ENCODE peak calls at places on chromosomes 5 and 9, in seven cellular contexts. One of them, this sample, is unnamed.

GRCh38 chr5:109352475-109352874 is 57.3 kb downstream of the PJA2 start:
- DNase-seq in esophagus muscularis mucosa: no peak
- DNase-seq in Karpas-422: no peak
- DNase-seq in AG04450: no peak
- DNase-seq in psoas muscle: no peak
- DNase-seq in mammary epithelial cell: no peak
- DNase-seq in SJSA1: no peak
- DNase-seq in this sample: no peak

GRCh38 chr5:60487466-60487865 is 212.5 kb downstream of the DEPDC1B start:
- DNase-seq in esophagus muscularis mucosa: no peak
- DNase-seq in Karpas-422: no peak
- DNase-seq in AG04450: no peak
- DNase-seq in psoas muscle: no peak
- DNase-seq in mammary epithelial cell: peak
- DNase-seq in SJSA1: no peak
- DNase-seq in this sample: no peak

GRCh38 chr9:9556865-9557803 is 1055.7 kb downstream of the PTPRD start:
- DNase-seq in esophagus muscularis mucosa: no peak
- DNase-seq in Karpas-422: no peak
- DNase-seq in AG04450: no peak
- DNase-seq in psoas muscle: no peak
- DNase-seq in mammary epithelial cell: no peak
- DNase-seq in SJSA1: no peak
- DNase-seq in this sample: no peak

GRCh38 chr5:43039468-43040286 is 442 bp downstream of the ANXA2R start:
- DNase-seq in esophagus muscularis mucosa: no peak
- DNase-seq in Karpas-422: peak
- DNase-seq in AG04450: no peak
- DNase-seq in psoas muscle: peak
- DNase-seq in mammary epithelial cell: no peak
- DNase-seq in SJSA1: peak
- DNase-seq in this sample: no peak

GRCh38 chr9:114616684-114617520 is 5.8 kb downstream of the TMEM268 start:
- DNase-seq in esophagus muscularis mucosa: no peak
- DNase-seq in Karpas-422: peak
- DNase-seq in AG04450: no peak
- DNase-seq in psoas muscle: peak
- DNase-seq in mammary epithelial cell: no peak
- DNase-seq in SJSA1: no peak
- DNase-seq in this sample: no peak

GRCh38 chr5:116445311-116445710 is 129.3 kb downstream of the SEMA6A start:
- DNase-seq in esophagus muscularis mucosa: no peak
- DNase-seq in Karpas-422: no peak
- DNase-seq in AG04450: no peak
- DNase-seq in psoas muscle: no peak
- DNase-seq in mammary epithelial cell: no peak
- DNase-seq in SJSA1: no peak
- DNase-seq in this sample: no peak

GRCh38 chr5:132883261-132883834 is 9.9 kb downstream of the LEAP2 start:
- DNase-seq in esophagus muscularis mucosa: no peak
- DNase-seq in Karpas-422: peak
- DNase-seq in AG04450: peak
- DNase-seq in psoas muscle: no peak
- DNase-seq in mammary epithelial cell: peak
- DNase-seq in SJSA1: peak
- DNase-seq in this sample: no peak

GRCh38 chr5:14038341-14038959 is 94.0 kb upstream of the DNAH5 start:
- DNase-seq in esophagus muscularis mucosa: peak
- DNase-seq in Karpas-422: no peak
- DNase-seq in AG04450: peak
- DNase-seq in psoas muscle: no peak
- DNase-seq in mammary epithelial cell: peak
- DNase-seq in SJSA1: peak
- DNase-seq in this sample: no peak

GRCh38 chr5:44440186-44440585 is 51.0 kb upstream of the FGF10 start:
- DNase-seq in esophagus muscularis mucosa: no peak
- DNase-seq in Karpas-422: no peak
- DNase-seq in AG04450: no peak
- DNase-seq in psoas muscle: no peak
- DNase-seq in mammary epithelial cell: no peak
- DNase-seq in SJSA1: no peak
- DNase-seq in this sample: no peak

GRCh38 chr9:84261082-84261746 is 79.3 kb downstream of the SLC28A3 start:
- DNase-seq in esophagus muscularis mucosa: no peak
- DNase-seq in Karpas-422: peak
- DNase-seq in AG04450: peak
- DNase-seq in psoas muscle: peak
- DNase-seq in mammary epithelial cell: peak
- DNase-seq in SJSA1: peak
- DNase-seq in this sample: peak

GRCh38 chr5:154207204-154207603 is 16.7 kb downstream of the GALNT10 start:
- DNase-seq in esophagus muscularis mucosa: no peak
- DNase-seq in Karpas-422: no peak
- DNase-seq in AG04450: no peak
- DNase-seq in psoas muscle: no peak
- DNase-seq in mammary epithelial cell: no peak
- DNase-seq in SJSA1: no peak
- DNase-seq in this sample: no peak
- H3K4me3 ChIP-seq in esophagus muscularis mucosa: no peak
- H3K4me3 ChIP-seq in Karpas-422: no peak
- H3K4me3 ChIP-seq in AG04450: no peak
- H3K4me3 ChIP-seq in psoas muscle: no peak
- H3K4me3 ChIP-seq in mammary epithelial cell: no peak
- H3K4me3 ChIP-seq in SJSA1: no peak
- H3K4me3 ChIP-seq in this sample: no peak

GRCh38 chr5:78587081-78587774 is 61.3 kb downstream of the LHFPL2 start:
- DNase-seq in esophagus muscularis mucosa: no peak
- DNase-seq in Karpas-422: no peak
- DNase-seq in AG04450: no peak
- DNase-seq in psoas muscle: no peak
- DNase-seq in mammary epithelial cell: no peak
- DNase-seq in SJSA1: no peak
- DNase-seq in this sample: no peak
- H3K27ac ChIP-seq in esophagus muscularis mucosa: peak
- H3K27ac ChIP-seq in Karpas-422: no peak
- H3K27ac ChIP-seq in AG04450: peak
- H3K27ac ChIP-seq in psoas muscle: peak
- H3K27ac ChIP-seq in mammary epithelial cell: peak
- H3K27ac ChIP-seq in SJSA1: peak
- H3K27ac ChIP-seq in this sample: peak

DNA sequence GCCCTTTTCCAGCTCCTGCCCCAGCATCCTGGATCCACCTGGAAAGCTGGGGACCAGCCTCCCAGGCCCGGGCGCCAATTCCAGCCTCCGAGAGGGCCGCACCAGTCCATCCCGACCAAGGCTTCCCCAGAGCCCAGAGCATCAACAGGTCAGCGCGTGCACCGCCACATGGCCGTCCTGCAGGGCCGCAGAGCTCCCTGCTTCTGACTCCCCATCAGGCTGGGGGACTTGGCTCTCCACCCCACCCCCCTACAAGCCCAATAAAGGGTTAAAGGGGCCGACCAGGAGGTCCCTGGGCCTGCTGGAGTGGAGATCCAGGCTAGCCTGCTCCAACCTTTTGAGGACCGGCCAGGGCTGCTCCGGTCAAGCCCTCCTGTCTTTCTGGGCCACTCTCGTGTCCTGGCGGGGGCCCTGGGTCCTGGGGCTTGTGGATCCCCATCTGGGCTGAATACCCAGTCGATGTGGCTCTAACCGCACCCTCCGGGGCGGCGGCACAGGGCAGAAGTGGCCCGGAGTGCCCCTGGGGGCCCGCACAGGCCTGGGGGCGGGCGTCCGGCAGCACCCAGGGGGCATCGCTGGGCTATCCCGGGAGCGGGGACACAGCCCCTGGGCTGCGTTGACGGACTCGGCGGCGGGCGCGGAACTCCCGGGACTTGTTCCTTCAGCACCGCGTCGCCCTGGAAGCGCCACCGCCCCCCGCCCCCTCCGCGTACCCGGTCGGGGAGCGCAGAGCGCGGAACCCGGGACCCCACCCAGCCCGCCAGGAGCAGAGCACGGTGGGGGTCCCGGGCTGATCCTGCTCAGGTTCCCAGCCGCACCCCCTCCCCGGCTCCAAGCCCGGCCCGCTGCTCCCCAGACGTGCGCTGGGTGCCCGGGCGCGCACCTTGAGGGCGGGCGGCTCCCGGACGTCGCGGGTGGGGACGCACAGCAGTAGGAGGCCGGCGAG is 590 bp downstream of the ENTPD2 start:
- DNase-seq in esophagus muscularis mucosa: no peak
- DNase-seq in Karpas-422: no peak
- DNase-seq in AG04450: no peak
- DNase-seq in psoas muscle: no peak
- DNase-seq in mammary epithelial cell: no peak
- DNase-seq in SJSA1: no peak
- DNase-seq in this sample: no peak
- H3K4me3 ChIP-seq in esophagus muscularis mucosa: peak
- H3K4me3 ChIP-seq in Karpas-422: no peak
- H3K4me3 ChIP-seq in AG04450: no peak
- H3K4me3 ChIP-seq in psoas muscle: peak
- H3K4me3 ChIP-seq in mammary epithelial cell: peak
- H3K4me3 ChIP-seq in SJSA1: no peak
- H3K4me3 ChIP-seq in this sample: peak

DNA sequence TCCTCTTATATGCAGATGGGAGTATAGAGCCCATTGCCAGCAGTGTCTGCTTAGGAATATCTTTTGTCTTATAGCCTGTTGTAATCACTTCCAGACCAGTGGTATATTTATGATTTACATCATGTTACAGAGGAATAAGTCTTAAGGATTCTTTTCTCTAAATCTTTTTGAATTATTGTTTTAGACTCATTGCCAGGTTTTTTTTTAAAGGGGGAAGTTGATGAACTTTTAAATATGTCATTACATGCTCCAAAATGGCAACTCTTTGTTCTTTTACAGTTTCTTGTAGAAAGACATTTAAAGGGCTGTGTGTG is 59.3 kb upstream of the NFIB start:
- DNase-seq in esophagus muscularis mucosa: no peak
- DNase-seq in Karpas-422: no peak
- DNase-seq in AG04450: no peak
- DNase-seq in psoas muscle: no peak
- DNase-seq in mammary epithelial cell: no peak
- DNase-seq in SJSA1: no peak
- DNase-seq in this sample: no peak
- H3K27ac ChIP-seq in esophagus muscularis mucosa: peak
- H3K27ac ChIP-seq in Karpas-422: no peak
- H3K27ac ChIP-seq in AG04450: no peak
- H3K27ac ChIP-seq in psoas muscle: peak
- H3K27ac ChIP-seq in mammary epithelial cell: peak
- H3K27ac ChIP-seq in SJSA1: peak
- H3K27ac ChIP-seq in this sample: no peak

DNA sequence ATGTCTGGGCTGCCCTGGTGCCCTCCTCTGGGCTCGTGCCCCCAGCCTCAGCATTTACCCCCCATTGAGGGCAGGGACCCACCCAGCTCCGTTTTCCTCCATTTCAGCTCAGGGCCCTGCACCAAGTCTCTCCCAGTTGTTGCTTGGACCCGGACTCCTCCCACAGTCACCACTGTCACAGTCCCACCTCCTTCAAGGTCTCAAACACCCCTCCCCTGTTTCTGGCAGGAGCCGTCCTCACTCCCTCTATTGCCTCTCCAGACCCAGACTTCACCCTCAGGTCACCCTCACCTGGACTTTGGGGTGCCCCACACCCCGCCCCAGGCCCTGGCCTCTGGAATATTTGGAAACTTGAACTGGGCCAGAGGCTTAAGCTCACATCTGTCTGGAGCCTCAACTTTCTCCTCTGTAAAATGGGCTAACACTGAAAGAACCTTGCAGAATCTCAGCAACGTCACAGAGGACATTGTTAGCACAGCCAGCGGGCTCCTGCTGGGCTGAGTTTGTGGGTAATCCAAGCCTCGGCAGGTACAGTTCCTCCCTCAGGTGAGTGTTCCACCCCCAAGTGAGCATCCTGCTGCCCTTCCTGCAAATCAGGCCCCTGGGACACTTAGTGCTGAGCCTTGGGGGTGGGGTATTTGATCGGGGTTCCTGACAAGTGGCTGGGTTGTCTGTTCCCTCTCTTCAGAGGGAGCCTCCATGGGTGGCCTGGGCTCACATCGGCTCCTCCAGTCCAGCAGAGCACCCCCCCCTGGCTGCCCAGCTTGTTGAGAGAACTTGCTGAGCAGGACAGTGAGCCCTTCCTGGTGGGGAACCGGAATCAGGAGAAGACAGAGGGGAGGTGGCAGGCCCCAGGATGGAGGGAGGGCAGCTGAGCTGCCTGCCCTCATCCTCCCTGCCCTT is 130.1 kb downstream of the C9orf50 start:
- DNase-seq in esophagus muscularis mucosa: no peak
- DNase-seq in Karpas-422: no peak
- DNase-seq in AG04450: no peak
- DNase-seq in psoas muscle: no peak
- DNase-seq in mammary epithelial cell: no peak
- DNase-seq in SJSA1: peak
- DNase-seq in this sample: peak
- H3K4me3 ChIP-seq in esophagus muscularis mucosa: peak
- H3K4me3 ChIP-seq in Karpas-422: no peak
- H3K4me3 ChIP-seq in AG04450: peak
- H3K4me3 ChIP-seq in psoas muscle: peak
- H3K4me3 ChIP-seq in mammary epithelial cell: no peak
- H3K4me3 ChIP-seq in SJSA1: peak
- H3K4me3 ChIP-seq in this sample: peak

DNA sequence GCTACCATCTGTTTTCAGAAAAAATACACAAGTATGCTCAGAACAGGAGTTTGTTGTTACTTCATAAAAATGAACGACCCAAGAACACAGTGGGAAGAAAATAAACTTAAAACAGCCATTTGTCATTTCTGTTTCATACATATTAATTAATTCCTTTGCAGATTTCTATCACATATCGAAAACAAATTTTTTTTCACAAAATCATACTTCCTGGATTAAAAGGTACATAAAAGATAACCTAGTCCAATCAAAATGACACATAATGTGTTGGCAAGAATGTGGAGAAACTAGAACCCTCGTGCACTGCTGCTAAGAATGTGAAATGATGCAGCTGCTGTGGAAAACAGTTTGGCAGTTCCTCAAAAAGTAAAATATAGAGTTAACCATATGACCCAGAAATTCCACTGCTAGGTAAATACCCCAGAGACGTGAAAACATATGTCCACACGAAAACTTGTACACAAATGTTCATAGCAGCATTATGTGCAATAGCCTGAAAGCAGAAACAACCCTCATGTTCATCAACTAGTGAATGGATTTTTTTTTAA is 46.0 kb downstream of the MYO10 start:
- DNase-seq in esophagus muscularis mucosa: no peak
- DNase-seq in Karpas-422: no peak
- DNase-seq in AG04450: peak
- DNase-seq in psoas muscle: no peak
- DNase-seq in mammary epithelial cell: no peak
- DNase-seq in SJSA1: no peak
- DNase-seq in this sample: no peak
- H3K27ac ChIP-seq in esophagus muscularis mucosa: no peak
- H3K27ac ChIP-seq in Karpas-422: no peak
- H3K27ac ChIP-seq in AG04450: peak
- H3K27ac ChIP-seq in psoas muscle: no peak
- H3K27ac ChIP-seq in mammary epithelial cell: peak
- H3K27ac ChIP-seq in SJSA1: no peak
- H3K27ac ChIP-seq in this sample: no peak

DNA sequence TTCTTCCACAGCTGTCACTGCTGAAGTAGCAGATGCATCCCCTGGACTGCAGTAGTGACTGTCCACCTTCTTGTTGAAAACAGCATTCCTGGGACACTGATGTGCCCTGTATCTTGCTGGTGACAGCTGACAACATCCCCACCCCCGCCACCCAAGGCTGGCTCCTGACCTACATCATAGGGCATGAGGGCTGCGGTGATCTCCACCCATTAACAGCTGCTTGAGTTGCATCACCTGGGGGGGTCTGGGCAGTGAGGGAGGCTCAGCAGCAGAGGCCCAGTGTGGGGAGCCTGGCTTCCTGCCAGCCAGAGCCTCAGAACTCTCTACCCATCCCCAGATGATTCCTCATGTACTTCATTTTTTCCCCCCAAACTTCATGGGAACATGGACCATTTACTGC is 4.1 kb downstream of the PRUNE2 start:
- DNase-seq in esophagus muscularis mucosa: no peak
- DNase-seq in Karpas-422: no peak
- DNase-seq in AG04450: no peak
- DNase-seq in psoas muscle: peak
- DNase-seq in mammary epithelial cell: no peak
- DNase-seq in SJSA1: no peak
- DNase-seq in this sample: no peak
- H3K4me3 ChIP-seq in esophagus muscularis mucosa: peak
- H3K4me3 ChIP-seq in Karpas-422: no peak
- H3K4me3 ChIP-seq in AG04450: no peak
- H3K4me3 ChIP-seq in psoas muscle: no peak
- H3K4me3 ChIP-seq in mammary epithelial cell: no peak
- H3K4me3 ChIP-seq in SJSA1: no peak
- H3K4me3 ChIP-seq in this sample: peak